ENCODE peak calls at places on chromosome 11, in ten cellular contexts. X, U, Y, K, C, O, N, E, Q and M are unnamed samples.

GRCh38 chr11:84558085-84558905 is 1068.8 kb downstream of the DLG2 start:
- DNase-seq in X (peak), U (peak), Y (peak), K (peak), C (peak), O (no peak), N (peak), E (no peak), Q (peak), M (no peak)

GRCh38 chr11:95486979-95487378 is 256.0 kb upstream of the SESN3 start:
- DNase-seq in X (no peak), U (no peak), Y (no peak), K (no peak), C (no peak), O (no peak), N (no peak), E (no peak), Q (no peak), M (no peak)

GRCh38 chr11:130636672-130637463 is 188.4 kb downstream of the ADAMTS15 start:
- DNase-seq in X (no peak), U (peak), Y (peak), K (peak), C (peak), O (no peak), N (peak), E (no peak), Q (no peak), M (no peak)

GRCh38 chr11:44860967-44861828 is 89.5 kb downstream of the TP53I11 start:
- DNase-seq in X (no peak), U (no peak), Y (peak), K (no peak), C (no peak), O (no peak), N (no peak), E (peak), Q (no peak), M (no peak)

GRCh38 chr11:45266693-45267451 is 19.3 kb downstream of the SYT13 start:
- DNase-seq in X (peak), U (no peak), Y (no peak), K (no peak), C (no peak), O (peak), N (peak), E (peak), Q (no peak), M (no peak)

GRCh38 chr11:3949132-3949531 is 93.7 kb downstream of the STIM1 start:
- DNase-seq in X (no peak), U (no peak), Y (no peak), K (no peak), C (no peak), O (no peak), N (peak), E (no peak), Q (no peak), M (no peak)

GRCh38 chr11:95360382-95360781 is 129.4 kb upstream of the SESN3 start:
- DNase-seq in X (no peak), U (no peak), Y (no peak), K (no peak), C (no peak), O (no peak), N (no peak), E (no peak), Q (no peak), M (no peak)

GRCh38 chr11:70739091-70739490 is 340.8 kb downstream of the CTTN start:
- DNase-seq in X (no peak), U (no peak), Y (no peak), K (no peak), C (no peak), O (no peak), N (no peak), E (no peak), Q (no peak), M (peak)

GRCh38 chr11:77789731-77790476 is 30.6 kb downstream of the RSF1 start:
- DNase-seq in X (no peak), U (no peak), Y (no peak), K (no peak), C (no peak), O (no peak), N (no peak), E (no peak), Q (no peak), M (no peak)

GRCh38 chr11:20840341-20840740 is 171.0 kb downstream of the NELL1 start:
- DNase-seq in X (peak), U (no peak), Y (no peak), K (no peak), C (no peak), O (no peak), N (no peak), E (no peak), Q (no peak), M (no peak)

GRCh38 chr11:697811-698311 is 2.2 kb downstream of the TMEM80 start:
- DNase-seq in X (no peak), U (no peak), Y (peak), K (peak), C (peak), O (no peak), N (no peak), E (no peak), Q (no peak), M (no peak)

GRCh38 chr11:15969281-15969680 is 387.1 kb downstream of the SOX6 start:
- DNase-seq in X (peak), U (peak), Y (peak), K (peak), C (peak), O (no peak), N (peak), E (no peak), Q (peak), M (peak)

GRCh38 chr11:30960387-30960992 is 374.3 kb upstream of the MPPED2 start:
- DNase-seq in X (peak), U (no peak), Y (peak), K (peak), C (peak), O (no peak), N (no peak), E (no peak), Q (no peak), M (no peak)

GRCh38 chr11:70836071-70836470 is 416.3 kb downstream of the SHANK2 start:
- DNase-seq in X (no peak), U (no peak), Y (no peak), K (no peak), C (no peak), O (peak), N (no peak), E (no peak), Q (no peak), M (no peak)

GRCh38 chr11:34356130-34356529 is 1.7 kb downstream of the ABTB2 start:
- DNase-seq in X (peak), U (no peak), Y (no peak), K (no peak), C (no peak), O (no peak), N (no peak), E (no peak), Q (no peak), M (no peak)

GRCh38 chr11:128476729-128477128 is 110.6 kb downstream of the ETS1 start:
- DNase-seq in X (no peak), U (no peak), Y (peak), K (no peak), C (peak), O (no peak), N (no peak), E (no peak), Q (no peak), M (no peak)

GRCh38 chr11:123525511-123525918 is 95.4 kb downstream of the GRAMD1B start:
- DNase-seq in X (peak), U (no peak), Y (no peak), K (no peak), C (no peak), O (no peak), N (no peak), E (no peak), Q (no peak), M (no peak)

GRCh38 chr11:22786475-22786874 is 43.1 kb downstream of the SVIP start:
- DNase-seq in X (no peak), U (no peak), Y (no peak), K (no peak), C (no peak), O (no peak), N (peak), E (no peak), Q (no peak), M (no peak)

GRCh38 chr11:95358516-95359322 is 127.7 kb upstream of the SESN3 start:
- DNase-seq in X (no peak), U (no peak), Y (peak), K (no peak), C (no peak), O (no peak), N (no peak), E (no peak), Q (no peak), M (no peak)

GRCh38 chr11:77191823-77192495 is 63.9 kb downstream of the MYO7A start:
- DNase-seq in X (peak), U (peak), Y (peak), K (no peak), C (peak), O (peak), N (peak), E (peak), Q (no peak), M (no peak)

GRCh38 chr11:130220311-130221030 is 60.9 kb downstream of the ST14 start:
- DNase-seq in X (no peak), U (no peak), Y (no peak), K (no peak), C (no peak), O (no peak), N (no peak), E (no peak), Q (no peak), M (no peak)

GRCh38 chr11:67033661-67034166 is 10.8 kb downstream of the SYT12 start:
- DNase-seq in X (no peak), U (peak), Y (peak), K (peak), C (peak), O (no peak), N (no peak), E (no peak), Q (peak), M (no peak)

GRCh38 chr11:31671681-31672080 is 139.4 kb downstream of the PAX6 start:
- DNase-seq in X (no peak), U (no peak), Y (no peak), K (no peak), C (no peak), O (no peak), N (no peak), E (no peak), Q (no peak), M (no peak)

GRCh38 chr11:65311197-65311631 is 3.5 kb upstream of the CDC42EP2 start:
- DNase-seq in X (peak), U (no peak), Y (no peak), K (peak), C (no peak), O (peak), N (no peak), E (peak), Q (no peak), M (no peak)

GRCh38 chr11:72222907-72223614 is 1.5 kb upstream of the INPPL1 start:
- DNase-seq in X (peak), U (peak), Y (peak), K (peak), C (peak), O (peak), N (peak), E (peak), Q (peak), M (peak)
- TF ChIP-seq CTCF in X (no peak), U (peak), Y (peak), K (peak), C (peak), O (peak), N (peak), E (peak), Q (peak), M (peak)

DNA sequence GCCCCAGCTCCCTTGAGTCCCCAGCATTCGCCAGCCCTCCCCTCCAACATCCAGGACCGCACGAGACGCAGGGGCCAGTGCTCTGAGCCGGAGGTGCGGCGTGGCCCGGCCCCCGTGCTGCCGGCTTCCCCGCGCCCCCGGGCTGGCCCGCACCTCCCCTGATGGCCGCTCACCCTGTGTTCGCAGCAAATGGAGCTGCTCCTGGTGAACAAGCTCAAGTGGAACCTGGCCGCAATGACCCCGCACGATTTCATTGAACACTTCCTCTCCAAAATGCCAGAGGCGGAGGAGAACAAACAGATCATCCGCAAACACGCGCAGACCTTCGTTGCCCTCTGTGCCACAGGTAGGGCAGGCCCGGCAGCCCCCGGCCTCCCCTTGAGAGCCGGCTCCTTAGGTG is 2.7 kb downstream of the CCND1 start:
- DNase-seq in X (no peak), U (no peak), Y (no peak), K (no peak), C (no peak), O (no peak), N (no peak), E (no peak), Q (no peak), M (no peak)
- TF ChIP-seq CTCF in X (no peak), U (no peak), Y (no peak), K (peak), C (no peak), O (no peak), N (no peak), E (no peak), Q (no peak), M (peak)

GRCh38 chr11:134383576-134384221 is 28.3 kb downstream of the B3GAT1 start:
- DNase-seq in X (no peak), U (no peak), Y (no peak), K (no peak), C (no peak), O (no peak), N (no peak), E (no peak), Q (no peak), M (no peak)
- TF ChIP-seq CTCF in X (no peak), U (no peak), Y (no peak), K (no peak), C (no peak), O (no peak), N (no peak), E (no peak), Q (no peak), M (no peak)

GRCh38 chr11:36564376-36565032 is 3.3 kb upstream of the RAG1 start:
- DNase-seq in X (peak), U (no peak), Y (peak), K (peak), C (peak), O (no peak), N (peak), E (no peak), Q (peak), M (no peak)
- TF ChIP-seq CTCF in X (peak), U (peak), Y (peak), K (peak), C (peak), O (no peak), N (peak), E (peak), Q (peak), M (peak)

DNA sequence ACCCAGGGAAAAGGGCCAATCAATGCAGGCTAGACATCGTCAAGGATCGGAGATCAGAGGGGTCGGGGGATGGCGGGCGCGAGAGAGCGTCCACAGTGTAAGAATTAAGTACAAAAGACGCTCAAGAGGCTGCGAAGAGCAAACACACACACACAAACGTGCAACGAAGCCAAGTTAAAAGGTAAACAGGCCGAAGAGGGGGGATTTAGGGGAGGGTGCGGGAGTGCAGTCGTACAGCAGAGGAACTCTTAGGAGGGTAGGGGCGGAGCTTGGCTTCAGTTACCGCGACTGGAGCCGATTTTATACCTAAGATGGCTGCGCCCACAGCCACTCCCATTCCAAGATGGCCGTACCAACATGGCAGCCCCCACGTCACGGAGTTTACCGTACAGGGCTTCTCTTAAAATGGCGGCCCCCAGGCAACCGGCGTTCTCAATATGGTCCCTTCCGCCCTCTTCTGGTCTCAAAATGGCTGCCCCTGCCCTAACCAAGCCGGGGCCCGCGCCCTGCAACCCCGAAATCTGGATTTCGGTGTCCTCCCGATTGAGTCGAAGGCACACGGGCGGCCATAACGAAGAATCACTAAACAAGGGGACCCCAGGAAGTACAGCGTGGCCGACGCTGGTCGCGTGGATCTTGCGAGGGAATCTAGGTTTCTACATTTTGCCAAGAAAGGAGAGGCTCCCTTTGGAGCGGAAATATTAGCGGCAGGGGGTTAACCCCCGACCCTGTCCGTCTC is 2.0 kb downstream of the GNG3 start:
- DNase-seq in X (peak), U (peak), Y (peak), K (peak), C (peak), O (peak), N (peak), E (peak), Q (peak), M (peak)
- TF ChIP-seq CTCF in X (no peak), U (no peak), Y (no peak), K (peak), C (no peak), O (no peak), N (peak), E (no peak), Q (no peak), M (no peak)